ENCODE peak calls at places on chromosomes 11 and 22, in seven cellular contexts. One of them, this sample, is unnamed.

GRCh38 chr11:94708642-94709041 is 59.5 kb upstream of the AMOTL1 start:
- DNase-seq in astrocyte of the cerebellum: no peak
- DNase-seq in Calu3: no peak
- DNase-seq in dorsolateral prefrontal cortex: no peak
- DNase-seq in mucosa of descending colon: no peak
- DNase-seq in BE2C: no peak
- DNase-seq in fibroblast of lung: no peak
- DNase-seq in this sample: no peak

GRCh38 chr11:119361056-119361787 is 14.7 kb upstream of the MFRP start:
- DNase-seq in dorsolateral prefrontal cortex: peak
- DNase-seq in fibroblast of lung: peak
- DNase-seq in Calu3: no peak
- DNase-seq in astrocyte of the cerebellum: no peak
- DNase-seq in BE2C: no peak
- DNase-seq in mucosa of descending colon: no peak
- DNase-seq in this sample: no peak

GRCh38 chr22:20740222-20740951 is 33.5 kb upstream of the SERPIND1 start:
- DNase-seq in fibroblast of lung: no peak
- DNase-seq in astrocyte of the cerebellum: no peak
- DNase-seq in mucosa of descending colon: no peak
- DNase-seq in BE2C: no peak
- DNase-seq in Calu3: no peak
- DNase-seq in dorsolateral prefrontal cortex: no peak
- DNase-seq in this sample: no peak

GRCh38 chr11:2507212-2507901 is 62.5 kb downstream of the KCNQ1 start:
- DNase-seq in Calu3: no peak
- DNase-seq in fibroblast of lung: no peak
- DNase-seq in BE2C: no peak
- DNase-seq in astrocyte of the cerebellum: no peak
- DNase-seq in mucosa of descending colon: peak
- DNase-seq in dorsolateral prefrontal cortex: no peak
- DNase-seq in this sample: peak

GRCh38 chr11:116328851-116329250 is 443.9 kb downstream of the BUD13 start:
- DNase-seq in astrocyte of the cerebellum: no peak
- DNase-seq in BE2C: no peak
- DNase-seq in mucosa of descending colon: no peak
- DNase-seq in Calu3: no peak
- DNase-seq in dorsolateral prefrontal cortex: no peak
- DNase-seq in fibroblast of lung: no peak
- DNase-seq in this sample: no peak

GRCh38 chr22:22884888-22885840 is 2.5 kb upstream of the IGLL5 start:
- DNase-seq in Calu3: no peak
- DNase-seq in fibroblast of lung: no peak
- DNase-seq in BE2C: no peak
- DNase-seq in mucosa of descending colon: peak
- DNase-seq in astrocyte of the cerebellum: no peak
- DNase-seq in dorsolateral prefrontal cortex: no peak
- DNase-seq in this sample: no peak

GRCh38 chr11:77158041-77158695 is 30.1 kb downstream of the MYO7A start:
- DNase-seq in fibroblast of lung: no peak
- DNase-seq in Calu3: no peak
- DNase-seq in astrocyte of the cerebellum: no peak
- DNase-seq in mucosa of descending colon: peak
- DNase-seq in BE2C: no peak
- DNase-seq in dorsolateral prefrontal cortex: no peak
- DNase-seq in this sample: no peak

GRCh38 chr11:17354070-17354924 is 2.7 kb downstream of the NCR3LG1 start:
- DNase-seq in dorsolateral prefrontal cortex: peak
- DNase-seq in astrocyte of the cerebellum: peak
- DNase-seq in BE2C: peak
- DNase-seq in Calu3: peak
- DNase-seq in fibroblast of lung: peak
- DNase-seq in mucosa of descending colon: no peak
- DNase-seq in this sample: no peak

GRCh38 chr22:45211848-45212247 is 28.8 kb downstream of the KIAA0930 start:
- DNase-seq in fibroblast of lung: no peak
- DNase-seq in astrocyte of the cerebellum: no peak
- DNase-seq in dorsolateral prefrontal cortex: no peak
- DNase-seq in mucosa of descending colon: no peak
- DNase-seq in Calu3: no peak
- DNase-seq in BE2C: no peak
- DNase-seq in this sample: no peak

GRCh38 chr11:36352919-36353318 is 56.8 kb downstream of the PRR5L start:
- DNase-seq in mucosa of descending colon: no peak
- DNase-seq in BE2C: no peak
- DNase-seq in astrocyte of the cerebellum: no peak
- DNase-seq in fibroblast of lung: no peak
- DNase-seq in dorsolateral prefrontal cortex: no peak
- DNase-seq in Calu3: no peak
- DNase-seq in this sample: no peak

GRCh38 chr11:27234043-27234668 is 128.9 kb downstream of the CCDC34 start:
- DNase-seq in mucosa of descending colon: peak
- DNase-seq in dorsolateral prefrontal cortex: no peak
- DNase-seq in fibroblast of lung: peak
- DNase-seq in BE2C: no peak
- DNase-seq in astrocyte of the cerebellum: peak
- DNase-seq in Calu3: no peak
- DNase-seq in this sample: no peak

GRCh38 chr11:128621491-128622136 is 34.3 kb upstream of the ETS1 start:
- DNase-seq in BE2C: no peak
- DNase-seq in fibroblast of lung: peak
- DNase-seq in Calu3: no peak
- DNase-seq in astrocyte of the cerebellum: no peak
- DNase-seq in dorsolateral prefrontal cortex: no peak
- DNase-seq in mucosa of descending colon: no peak
- DNase-seq in this sample: no peak

GRCh38 chr11:73012121-73012863 is 129.8 kb downstream of the FCHSD2 start:
- DNase-seq in dorsolateral prefrontal cortex: no peak
- DNase-seq in mucosa of descending colon: no peak
- DNase-seq in fibroblast of lung: peak
- DNase-seq in BE2C: no peak
- DNase-seq in Calu3: no peak
- DNase-seq in astrocyte of the cerebellum: no peak
- DNase-seq in this sample: no peak

GRCh38 chr22:41517172-41518047 is 26.9 kb downstream of the POLR3H start:
- DNase-seq in mucosa of descending colon: no peak
- DNase-seq in Calu3: peak
- DNase-seq in dorsolateral prefrontal cortex: peak
- DNase-seq in BE2C: peak
- DNase-seq in fibroblast of lung: no peak
- DNase-seq in astrocyte of the cerebellum: no peak
- DNase-seq in this sample: no peak

GRCh38 chr11:111602865-111603632 is 800 bp downstream of the SIK2 start:
- DNase-seq in fibroblast of lung: peak
- DNase-seq in astrocyte of the cerebellum: no peak
- DNase-seq in Calu3: peak
- DNase-seq in BE2C: no peak
- DNase-seq in dorsolateral prefrontal cortex: peak
- DNase-seq in mucosa of descending colon: peak
- DNase-seq in this sample: peak

GRCh38 chr11:111603633-111604130 is 1.4 kb downstream of the SIK2 start:
- DNase-seq in mucosa of descending colon: no peak
- DNase-seq in astrocyte of the cerebellum: no peak
- DNase-seq in dorsolateral prefrontal cortex: no peak
- DNase-seq in Calu3: no peak
- DNase-seq in fibroblast of lung: no peak
- DNase-seq in BE2C: no peak
- DNase-seq in this sample: no peak

GRCh38 chr11:111604392-111605009 is 2.3 kb downstream of the SIK2 start:
- DNase-seq in dorsolateral prefrontal cortex: no peak
- DNase-seq in mucosa of descending colon: no peak
- DNase-seq in astrocyte of the cerebellum: peak
- DNase-seq in Calu3: peak
- DNase-seq in fibroblast of lung: peak
- DNase-seq in BE2C: no peak
- DNase-seq in this sample: no peak

GRCh38 chr11:111601636-111601978 is 642 bp upstream of the SIK2 start:
- DNase-seq in Calu3: no peak
- DNase-seq in fibroblast of lung: no peak
- DNase-seq in mucosa of descending colon: no peak
- DNase-seq in astrocyte of the cerebellum: no peak
- DNase-seq in dorsolateral prefrontal cortex: no peak
- DNase-seq in BE2C: no peak
- DNase-seq in this sample: no peak

DNA sequence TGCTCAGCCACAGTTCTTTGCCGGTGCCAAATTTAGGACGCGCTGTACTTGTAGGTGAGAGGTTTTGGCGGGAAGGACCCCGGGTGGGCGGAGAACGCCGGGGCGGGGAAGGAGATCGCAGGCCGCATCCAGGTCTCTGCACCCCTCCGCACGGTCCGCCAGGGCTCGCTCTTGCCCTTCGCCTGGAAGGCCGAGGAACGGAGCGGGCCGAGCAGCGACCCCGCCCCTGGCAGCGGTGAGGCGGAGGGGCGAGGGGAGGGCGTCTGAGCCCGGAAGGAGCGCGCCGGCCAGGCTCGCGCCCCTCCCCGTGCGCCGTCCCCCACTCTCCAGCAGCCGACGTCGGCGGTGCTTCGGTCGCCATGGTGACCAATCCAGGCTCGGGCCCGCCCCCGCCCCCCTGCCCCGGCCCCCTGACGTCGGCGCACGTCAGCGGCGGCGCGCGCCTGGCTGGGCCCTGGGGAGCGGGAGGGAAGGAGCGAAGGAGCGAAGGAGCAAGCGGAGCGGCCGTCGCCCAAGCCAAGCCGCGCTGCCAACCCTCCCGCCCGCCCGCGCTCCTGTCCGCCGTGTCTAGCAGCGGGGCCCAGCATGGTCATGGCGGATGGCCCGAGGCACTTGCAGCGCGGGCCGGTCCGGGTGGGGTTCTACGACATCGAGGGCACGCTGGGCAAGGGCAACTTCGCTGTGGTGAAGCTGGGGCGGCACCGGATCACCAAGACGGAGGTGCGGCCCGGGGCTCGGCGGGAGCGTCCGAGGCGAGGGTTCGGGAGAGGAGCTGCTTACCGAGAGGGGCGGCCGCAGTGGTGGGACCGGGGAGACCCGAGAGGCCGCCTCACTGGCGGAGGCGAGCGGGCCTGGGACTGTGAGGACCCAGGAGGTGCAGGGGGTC is at the start of gene SIK2:
- DNase-seq in BE2C: peak
- DNase-seq in astrocyte of the cerebellum: peak
- DNase-seq in Calu3: peak
- DNase-seq in fibroblast of lung: peak
- DNase-seq in mucosa of descending colon: peak
- DNase-seq in dorsolateral prefrontal cortex: peak
- DNase-seq in this sample: peak
- TF ChIP-seq CTCF in BE2C: peak
- TF ChIP-seq CTCF in astrocyte of the cerebellum: peak
- TF ChIP-seq CTCF in Calu3: peak
- TF ChIP-seq CTCF in fibroblast of lung: peak
- TF ChIP-seq CTCF in mucosa of descending colon: peak
- TF ChIP-seq CTCF in dorsolateral prefrontal cortex: peak
- TF ChIP-seq CTCF in this sample: peak

DNA sequence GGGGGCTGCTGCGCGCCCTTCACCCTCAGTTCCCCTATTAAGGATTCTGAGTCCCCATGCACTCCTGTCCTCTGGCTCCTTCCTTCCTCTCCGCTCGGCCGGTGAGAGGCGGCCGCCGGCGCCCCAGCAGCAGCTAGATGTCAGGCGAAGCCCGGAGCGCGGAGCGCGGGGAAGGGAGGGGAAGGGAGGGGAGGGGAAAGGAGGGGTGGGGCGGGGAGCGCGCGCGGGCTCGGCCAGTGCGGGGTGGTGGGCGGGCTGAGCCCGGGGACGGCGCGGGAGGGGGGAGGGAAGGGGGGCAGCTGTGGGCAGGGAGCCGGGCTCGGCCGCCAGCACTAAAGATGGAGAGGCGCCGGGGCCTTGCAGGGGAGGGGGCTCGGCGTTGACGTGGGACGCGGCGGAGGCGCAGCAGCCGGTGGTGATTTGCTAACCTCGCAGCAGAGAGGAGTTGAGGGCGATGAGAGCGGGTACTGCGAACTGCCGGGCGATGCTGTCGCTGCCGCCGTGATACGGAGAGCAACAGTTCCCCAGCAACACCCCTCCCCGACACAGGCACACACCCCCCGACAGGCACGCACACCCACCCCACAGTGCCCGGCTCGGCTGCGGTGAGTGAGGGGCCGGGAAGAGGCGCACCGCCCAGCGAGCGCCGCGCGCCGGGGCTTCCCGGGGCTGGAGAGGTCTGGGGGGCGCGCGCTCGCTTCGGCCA is at the start of gene ZBTB16:
- DNase-seq in fibroblast of lung: no peak
- DNase-seq in Calu3: no peak
- DNase-seq in dorsolateral prefrontal cortex: peak
- DNase-seq in BE2C: peak
- DNase-seq in astrocyte of the cerebellum: peak
- DNase-seq in mucosa of descending colon: peak
- DNase-seq in this sample: peak
- TF ChIP-seq CTCF in fibroblast of lung: peak
- TF ChIP-seq CTCF in Calu3: no peak
- TF ChIP-seq CTCF in dorsolateral prefrontal cortex: no peak
- TF ChIP-seq CTCF in BE2C: no peak
- TF ChIP-seq CTCF in astrocyte of the cerebellum: peak
- TF ChIP-seq CTCF in mucosa of descending colon: no peak
- TF ChIP-seq CTCF in this sample: no peak

DNA sequence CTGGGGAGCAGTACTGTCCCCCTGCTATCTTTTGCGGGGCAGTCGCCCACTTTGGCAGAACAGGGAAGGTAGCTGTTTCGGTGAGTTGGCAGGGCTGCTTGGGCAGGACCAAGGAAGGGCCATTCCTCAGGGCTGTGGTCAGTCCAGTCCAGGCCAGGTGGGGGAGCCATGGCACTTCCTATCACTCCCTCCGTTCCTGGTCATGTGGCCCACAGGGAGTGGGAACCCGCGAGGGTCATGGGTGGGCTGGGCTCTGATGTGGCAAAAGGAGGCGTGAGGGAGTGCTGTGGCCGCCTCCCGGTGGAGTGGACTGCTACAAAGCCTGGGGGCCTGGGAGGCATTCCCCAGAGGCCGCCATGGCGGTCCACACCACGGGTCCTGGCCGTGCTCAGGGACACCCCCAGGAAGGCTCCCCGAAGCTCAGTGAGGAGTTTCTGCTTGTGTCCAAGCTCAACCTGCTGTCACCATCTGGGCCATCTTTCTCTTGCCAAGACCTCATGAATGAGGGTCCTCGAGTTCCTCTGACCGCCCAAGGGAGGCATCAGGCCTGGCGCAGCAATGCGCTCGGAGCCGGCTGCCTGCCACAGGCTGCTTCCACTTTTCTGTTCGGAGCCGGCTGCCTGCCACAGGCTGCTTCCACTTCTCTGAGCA is 11.9 kb downstream of the CHID1 start:
- DNase-seq in BE2C: peak
- DNase-seq in astrocyte of the cerebellum: no peak
- DNase-seq in dorsolateral prefrontal cortex: no peak
- DNase-seq in mucosa of descending colon: no peak
- DNase-seq in Calu3: peak
- DNase-seq in fibroblast of lung: peak
- DNase-seq in this sample: no peak
- TF ChIP-seq CTCF in BE2C: peak
- TF ChIP-seq CTCF in astrocyte of the cerebellum: peak
- TF ChIP-seq CTCF in dorsolateral prefrontal cortex: no peak
- TF ChIP-seq CTCF in mucosa of descending colon: no peak
- TF ChIP-seq CTCF in Calu3: no peak
- TF ChIP-seq CTCF in fibroblast of lung: peak
- TF ChIP-seq CTCF in this sample: no peak

DNA sequence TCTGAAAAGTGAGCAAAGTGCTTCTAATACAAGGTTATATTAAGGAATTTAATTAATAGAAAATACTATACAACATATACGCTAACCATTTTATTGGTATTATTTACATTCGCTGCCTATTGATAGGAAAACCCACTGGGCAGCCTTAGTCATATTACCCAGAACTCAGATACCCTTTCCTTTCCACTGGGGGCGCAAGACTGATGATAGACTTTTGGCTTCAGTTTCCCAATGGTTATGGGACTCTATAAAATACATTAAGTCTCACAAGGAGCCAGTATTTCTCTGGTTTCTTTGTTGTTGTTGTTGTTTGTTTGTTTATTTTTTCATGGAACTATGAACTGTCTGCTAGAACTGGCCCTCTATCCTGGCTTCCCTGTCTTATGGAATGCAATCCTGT is 471.1 kb upstream of the KIRREL3 start:
- DNase-seq in astrocyte of the cerebellum: no peak
- DNase-seq in mucosa of descending colon: no peak
- DNase-seq in Calu3: no peak
- DNase-seq in fibroblast of lung: no peak
- DNase-seq in dorsolateral prefrontal cortex: no peak
- DNase-seq in BE2C: no peak
- DNase-seq in this sample: no peak
- TF ChIP-seq CTCF in astrocyte of the cerebellum: no peak
- TF ChIP-seq CTCF in mucosa of descending colon: no peak
- TF ChIP-seq CTCF in Calu3: no peak
- TF ChIP-seq CTCF in fibroblast of lung: no peak
- TF ChIP-seq CTCF in dorsolateral prefrontal cortex: no peak
- TF ChIP-seq CTCF in BE2C: peak
- TF ChIP-seq CTCF in this sample: no peak